ENCODE peak calls at places on chromosomes 3 and 15, in five cellular contexts. B is HEK293T, P is GM12878, R is HepG2, O is H1. U is an unnamed sample.

GRCh38 chr3:124557433-124558232 is 172.6 kb upstream of the UMPS start:
- DNase-seq in P (no peak), O (no peak), B (no peak), R (no peak), U (no peak)

GRCh38 chr15:46080018-46080417 is 445.2 kb downstream of the SQOR start:
- DNase-seq in P (no peak), B (peak), O (no peak), R (no peak), U (no peak)

GRCh38 chr15:74651251-74651741 is 35.7 kb downstream of the CLK3 start:
- DNase-seq in B (no peak), P (no peak), R (no peak), O (no peak), U (no peak)

GRCh38 chr3:25973111-25973510 is 183.2 kb downstream of the OXSM start:
- DNase-seq in B (no peak), O (no peak), P (no peak), R (no peak), U (no peak)

GRCh38 chr15:45630958-45631691 is 3.7 kb upstream of the SQOR start:
- DNase-seq in R (no peak), B (no peak), P (no peak), O (no peak), U (no peak)

GRCh38 chr15:55685292-55685691 is 57.7 kb downstream of the PRTG start:
- DNase-seq in R (no peak), P (no peak), B (no peak), O (no peak), U (no peak)

GRCh38 chr3:188270423-188270972 is 116.5 kb downstream of the LPP start:
- DNase-seq in O (no peak), R (peak), P (no peak), B (no peak), U (no peak)

GRCh38 chr3:50525987-50526386 is 22.6 kb upstream of the CACNA2D2 start:
- DNase-seq in R (peak), P (no peak), B (peak), O (peak), U (peak)

GRCh38 chr3:23749589-23749988 is 56.2 kb upstream of the UBE2E1 start:
- DNase-seq in P (no peak), B (no peak), R (no peak), O (no peak), U (no peak)

GRCh38 chr3:46632792-46633191 is 20.5 kb downstream of the FAM240A start:
- DNase-seq in P (no peak), O (peak), B (no peak), R (peak), U (no peak)

GRCh38 chr3:114331007-114331406 is 37.2 kb downstream of the TIGIT start:
- DNase-seq in O (no peak), B (no peak), P (no peak), R (peak), U (no peak)

GRCh38 chr3:138187296-138188012 is at the start of gene ARMC8:
- DNase-seq in O (peak), P (no peak), B (peak), R (peak), U (peak)

GRCh38 chr3:113132571-113132996 is 78.8 kb upstream of the BOC start:
- DNase-seq in O (no peak), B (no peak), P (no peak), R (peak), U (no peak)

GRCh38 chr15:87669846-87670245 is 586.7 kb downstream of the NTRK3 start:
- DNase-seq in O (no peak), R (no peak), P (no peak), B (no peak), U (no peak)

GRCh38 chr3:18747383-18747782 is 322.2 kb upstream of the SATB1 start:
- DNase-seq in O (no peak), P (no peak), B (no peak), R (no peak), U (no peak)

GRCh38 chr15:50883903-50884302 is 24.6 kb upstream of the AP4E1 start:
- DNase-seq in B (no peak), P (peak), O (no peak), R (no peak), U (no peak)

GRCh38 chr3:193040836-193041672 is 123.4 kb upstream of the MB21D2 start:
- DNase-seq in B (no peak), R (peak), O (no peak), P (peak), U (peak)

GRCh38 chr3:180311242-180311641 is 274.5 kb upstream of the PEX5L start:
- DNase-seq in R (no peak), B (no peak), O (no peak), P (no peak), U (no peak)

GRCh38 chr15:85755942-85756341 is 38.8 kb downstream of the KLHL25 start:
- DNase-seq in R (no peak), B (no peak), O (no peak), P (no peak), U (no peak)
- TF ChIP-seq SUZ12 in R (no peak), B (no peak), O (no peak), P (no peak), U (no peak)

GRCh38 chr15:101675015-101675414 is 22.8 kb upstream of the TM2D3 start:
- DNase-seq in R (no peak), P (no peak), B (no peak), O (no peak), U (no peak)
- TF ChIP-seq SUZ12 in R (no peak), P (no peak), B (no peak), O (no peak), U (no peak)

GRCh38 chr3:88239870-88240269 is 90.1 kb downstream of the C3orf38 start:
- DNase-seq in R (no peak), O (no peak), P (no peak), B (no peak), U (no peak)
- TF ChIP-seq SUZ12 in R (no peak), O (no peak), P (no peak), B (no peak), U (no peak)

GRCh38 chr15:56763082-56763481 is 29.8 kb upstream of the ZNF280D start:
- DNase-seq in P (no peak), O (no peak), B (no peak), R (no peak), U (no peak)

GRCh38 chr15:56767315-56767714 is 34.0 kb upstream of the ZNF280D start:
- DNase-seq in B (no peak), P (no peak), R (no peak), O (no peak), U (no peak)

GRCh38 chr15:56763496-56763895 is 30.2 kb upstream of the ZNF280D start:
- DNase-seq in R (no peak), B (no peak), O (no peak), P (no peak), U (no peak)

GRCh38 chr15:56770191-56770590 is 36.9 kb upstream of the ZNF280D start:
- DNase-seq in B (no peak), R (peak), O (no peak), P (no peak), U (no peak)

DNA sequence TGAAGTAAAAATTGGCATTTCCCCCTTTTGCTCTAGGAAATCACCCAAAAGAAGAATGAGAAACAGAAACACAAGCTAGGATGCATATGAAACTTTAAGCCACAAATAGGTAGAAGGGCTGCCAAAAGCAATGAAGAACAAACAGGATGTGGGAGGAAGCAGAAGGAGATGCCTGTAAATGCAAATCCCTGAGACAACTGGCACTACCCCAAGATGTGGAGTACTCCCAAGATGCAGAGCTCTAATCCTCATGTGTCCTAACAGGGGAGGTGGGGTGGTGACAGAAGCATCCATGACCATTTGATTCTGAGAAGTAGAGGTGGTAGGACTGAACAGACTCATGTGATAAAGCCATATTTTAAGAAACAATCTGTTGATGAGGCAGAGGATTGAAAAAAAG is 31.9 kb upstream of the ZNF280D start:
- DNase-seq in B (no peak), R (no peak), O (no peak), P (no peak), U (no peak)
- TF ChIP-seq SUZ12 in B (no peak), R (no peak), O (no peak), P (no peak), U (no peak)

GRCh38 chr15:95252404-95252803 is 1021.0 kb downstream of the MCTP2 start:
- DNase-seq in P (no peak), R (no peak), O (no peak), B (no peak), U (no peak)

GRCh38 chr15:95249524-95249923 is 1018.2 kb downstream of the MCTP2 start:
- DNase-seq in B (no peak), O (no peak), P (no peak), R (no peak), U (no peak)

DNA sequence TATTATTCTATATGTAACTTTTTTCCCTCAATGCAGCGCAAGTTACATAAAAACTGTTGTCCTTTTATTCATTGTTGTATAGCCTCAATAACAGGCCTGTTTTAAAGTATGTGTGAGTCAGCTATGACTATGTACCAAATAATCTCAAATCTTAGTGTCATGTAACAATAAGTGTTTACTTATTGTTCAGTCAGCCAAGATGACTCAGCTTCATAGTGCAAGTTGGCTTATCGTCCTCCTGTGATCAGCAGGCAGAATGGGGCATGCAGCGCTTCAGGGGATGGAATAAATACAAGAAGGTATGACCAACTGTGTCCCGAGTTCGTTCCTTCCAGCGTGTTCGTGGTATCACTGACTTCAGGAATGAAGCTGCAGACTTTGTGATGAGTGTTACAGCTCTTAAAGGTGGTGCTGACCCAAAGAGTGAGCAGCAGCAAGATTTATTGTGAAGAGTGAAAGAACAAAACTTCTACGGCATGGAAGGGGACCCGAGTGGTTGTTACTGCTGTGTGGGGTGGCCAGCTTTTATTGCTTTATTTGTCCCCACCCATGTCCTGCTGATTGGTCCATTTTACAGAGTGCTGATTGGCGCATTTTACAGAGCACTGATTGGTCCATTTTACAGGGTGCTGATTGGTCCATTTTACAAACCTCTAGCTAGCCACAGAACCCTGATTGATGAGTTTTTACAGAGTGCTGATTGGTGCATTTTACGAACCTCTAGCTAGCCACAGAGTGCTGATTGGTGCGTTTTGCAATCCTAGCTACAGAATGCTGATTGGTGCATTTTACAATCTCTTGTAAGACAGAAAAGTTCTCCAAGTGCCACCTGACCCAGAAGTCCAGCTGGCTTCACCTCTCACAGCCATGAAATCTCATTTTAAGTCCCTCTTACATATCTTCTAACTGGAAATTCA is 1016.0 kb downstream of the MCTP2 start:
- DNase-seq in O (no peak), B (peak), R (peak), P (no peak), U (no peak)
- TF ChIP-seq SUZ12 in O (no peak), B (no peak), R (no peak), P (no peak), U (no peak)

DNA sequence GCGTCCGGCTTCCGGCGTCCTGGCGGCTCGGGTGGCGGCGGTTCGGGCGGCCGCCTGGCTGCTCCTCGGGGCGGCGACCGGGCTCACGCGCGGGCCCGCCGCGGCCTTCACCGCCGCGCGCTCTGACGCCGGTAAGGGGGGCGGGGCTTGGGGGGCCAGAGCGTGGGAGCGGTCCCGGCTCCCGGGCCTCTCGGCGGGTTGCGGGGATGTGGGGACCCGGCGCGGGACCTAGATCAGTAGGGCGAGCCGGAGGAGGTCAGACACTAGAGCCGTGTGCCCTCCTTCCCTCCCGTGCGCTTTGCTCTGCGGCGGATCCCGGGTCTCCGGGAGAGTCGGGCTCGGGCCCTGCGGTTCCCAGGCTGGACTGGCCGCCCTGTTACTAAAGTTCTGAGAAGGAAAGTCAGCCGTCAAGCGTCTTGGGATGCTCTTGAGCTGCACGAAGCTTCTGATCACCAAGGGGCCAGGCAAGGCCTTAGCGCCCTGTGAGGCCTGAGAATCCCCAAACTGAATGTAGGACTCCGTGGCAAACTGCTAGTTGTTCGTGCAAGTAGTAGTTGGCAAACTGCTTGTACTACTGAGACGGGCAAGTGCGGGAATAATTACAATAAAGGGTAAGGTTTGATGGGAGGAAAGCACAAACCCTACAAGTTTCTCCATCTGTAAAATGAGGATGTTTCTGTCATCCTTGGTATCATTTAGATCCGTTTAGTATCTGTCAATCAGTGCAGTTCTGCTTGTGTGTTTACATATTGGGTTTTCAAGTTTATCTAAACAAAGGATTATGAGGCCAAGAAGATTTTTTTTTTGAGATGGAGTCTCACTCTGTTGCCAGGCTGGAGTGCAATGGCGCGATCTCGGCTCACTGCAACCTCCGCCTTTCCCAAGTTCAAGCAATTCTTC is 587 bp downstream of the PIGX start:
- DNase-seq in R (peak), O (no peak), B (no peak), P (no peak), U (peak)
- TF ChIP-seq SUZ12 in R (no peak), O (no peak), B (no peak), P (no peak), U (no peak)

DNA sequence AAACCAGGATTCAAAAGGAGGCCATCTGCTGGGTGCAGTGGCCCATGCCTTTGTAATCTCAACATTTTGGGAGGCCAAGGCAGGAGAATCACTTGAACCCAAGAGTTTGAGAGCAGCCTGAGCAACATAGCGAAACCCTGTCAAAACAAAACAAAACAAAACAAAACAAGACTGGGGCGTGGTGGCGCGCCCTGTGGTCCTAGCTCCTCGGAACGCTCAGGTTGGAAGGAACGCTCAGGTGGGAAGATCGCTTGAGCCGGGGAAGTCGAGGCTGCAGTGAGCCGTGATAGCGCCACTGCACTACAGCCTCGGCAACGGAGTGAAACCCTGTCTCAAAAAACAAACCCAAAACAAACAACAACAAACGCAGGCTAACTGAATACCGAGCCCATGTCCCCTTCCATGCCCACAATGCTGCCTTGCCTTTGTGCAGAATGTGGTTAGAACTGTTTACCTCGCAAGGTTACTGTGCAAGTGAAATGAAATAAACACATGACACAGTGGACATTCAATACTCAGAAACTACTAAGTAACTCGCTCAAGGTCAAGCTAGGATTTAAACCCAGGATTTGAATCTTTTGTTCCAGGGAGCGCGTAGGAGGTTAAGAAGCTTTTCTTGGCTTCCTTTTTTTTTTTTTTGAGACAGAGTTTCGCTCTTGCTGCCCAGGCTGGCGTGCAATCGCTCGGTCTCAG is 766 bp upstream of the EMC4 start:
- DNase-seq in R (no peak), B (no peak), O (no peak), P (no peak), U (no peak)
- TF ChIP-seq SUZ12 in R (no peak), B (no peak), O (no peak), P (no peak), U (no peak)

GRCh38 chr3:120506076-120506827 is 55.5 kb upstream of the FSTL1 start:
- DNase-seq in B (no peak), O (no peak), P (no peak), R (peak), U (no peak)

GRCh38 chr3:120498947-120499346 is 48.2 kb upstream of the FSTL1 start:
- DNase-seq in P (no peak), O (no peak), R (no peak), B (peak), U (peak)

GRCh38 chr3:120502116-120502515 is 51.3 kb upstream of the FSTL1 start:
- DNase-seq in R (no peak), O (no peak), B (no peak), P (no peak), U (no peak)

GRCh38 chr3:120506828-120507774 is 56.3 kb upstream of the FSTL1 start:
- DNase-seq in O (peak), B (peak), R (peak), P (no peak), U (peak)

DNA sequence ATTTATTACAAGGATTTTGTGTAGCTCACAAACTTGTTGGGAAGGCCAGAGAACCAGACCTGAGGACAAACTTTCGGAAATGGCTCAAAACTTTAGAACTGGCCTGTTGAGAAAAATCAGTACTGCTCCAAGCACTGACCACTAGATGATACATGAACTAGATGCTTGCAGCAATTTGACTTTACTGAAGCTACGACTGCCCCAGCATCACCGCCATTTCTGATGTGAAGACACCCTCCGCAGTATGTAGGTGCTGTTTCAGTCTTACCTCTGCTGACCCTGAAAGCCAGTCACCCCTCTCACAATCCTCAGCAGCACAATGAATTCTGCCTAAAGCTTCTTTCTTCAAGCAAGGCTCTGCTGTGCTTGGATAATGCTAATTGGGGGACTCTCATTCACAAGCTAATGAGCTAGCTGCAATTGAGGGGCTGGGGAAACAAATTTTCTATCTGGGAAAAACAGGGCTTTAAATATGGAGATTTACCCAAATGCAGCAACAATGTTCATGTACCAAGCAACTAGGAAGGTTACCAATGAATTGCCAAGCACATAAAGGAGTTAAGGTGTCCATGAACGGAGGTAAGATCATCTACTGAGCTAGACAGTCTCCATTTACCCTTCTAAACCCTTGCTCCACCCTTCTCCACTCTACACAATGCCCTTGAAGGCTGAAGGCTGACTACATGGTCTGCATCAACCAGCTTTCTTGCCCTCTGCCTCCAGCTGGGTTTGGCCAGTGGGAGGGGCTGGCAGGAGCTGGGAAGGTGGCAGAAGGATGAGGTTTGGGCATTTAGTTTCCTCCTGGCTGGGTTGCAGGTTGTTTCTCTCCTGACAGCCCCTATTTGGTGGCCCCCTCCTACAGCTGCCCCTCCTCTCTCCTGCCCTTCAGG is 53.2 kb upstream of the FSTL1 start:
- DNase-seq in B (no peak), O (peak), R (no peak), P (no peak), U (peak)
- TF ChIP-seq SUZ12 in B (no peak), O (no peak), R (no peak), P (no peak), U (no peak)

U was measured in NT2/D1.